ENCODE peak calls at places on chromosomes 16 and 17, in five cellular contexts. H is RWPE1, V is mesothelial cell of epicardium, K is adrenal gland, B is MM.1S. D is an unnamed sample.

GRCh38 chr16:84234656-84235285 is 5.0 kb downstream of the KCNG4 start:
- DNase-seq in H (no peak), V (no peak), K (no peak), B (no peak), D (no peak)

GRCh38 chr16:35188288-35189155 is 1729.1 kb downstream of the TP53TG3F start:
- DNase-seq in H (no peak), V (no peak), K (no peak), B (no peak), D (no peak)

GRCh38 chr17:58531122-58531521 is 16.7 kb upstream of the MTMR4 start:
- DNase-seq in H (no peak), V (no peak), K (no peak), B (no peak), D (no peak)

GRCh38 chr16:49596119-49596518 is 222.5 kb downstream of the C16orf78 start:
- DNase-seq in H (no peak), V (no peak), K (peak), B (no peak), D (no peak)

GRCh38 chr16:35506898-35507194 is 2047.4 kb downstream of the TP53TG3F start:
- DNase-seq in H (no peak), V (no peak), K (no peak), B (no peak), D (no peak)

GRCh38 chr17:27415090-27415795 is 41.0 kb upstream of the KSR1 start:
- DNase-seq in H (no peak), V (no peak), K (no peak), B (no peak), D (no peak)

GRCh38 chr17:21004016-21004930 is 38.5 kb downstream of the USP22 start:
- DNase-seq in H (no peak), V (no peak), K (no peak), B (no peak), D (no peak)

GRCh38 chr17:1904273-1905052 is 74.7 kb downstream of the RPA1 start:
- DNase-seq in H (no peak), V (no peak), K (no peak), B (peak), D (peak)

GRCh38 chr16:87560428-87561199 is 41.7 kb upstream of the JPH3 start:
- DNase-seq in H (peak), V (no peak), K (no peak), B (no peak), D (no peak)

GRCh38 chr16:89711601-89712475 is 8.9 kb downstream of the VPS9D1 start:
- DNase-seq in H (peak), V (no peak), K (peak), B (peak), D (peak)

GRCh38 chr16:61295311-61295710 is 740.9 kb downstream of the CDH8 start:
- DNase-seq in H (no peak), V (no peak), K (no peak), B (no peak), D (no peak)

GRCh38 chr16:84540194-84540593 is 35.7 kb upstream of the MEAK7 start:
- DNase-seq in H (no peak), V (no peak), K (no peak), B (no peak), D (no peak)

GRCh38 chr17:78358538-78359215 is 1.2 kb downstream of the SOCS3 start:
- DNase-seq in H (no peak), V (no peak), K (no peak), B (no peak), D (no peak)

GRCh38 chr16:79217375-79218011 is 383.0 kb downstream of the MAF start:
- DNase-seq in H (no peak), V (no peak), K (no peak), B (peak), D (no peak)

DNA sequence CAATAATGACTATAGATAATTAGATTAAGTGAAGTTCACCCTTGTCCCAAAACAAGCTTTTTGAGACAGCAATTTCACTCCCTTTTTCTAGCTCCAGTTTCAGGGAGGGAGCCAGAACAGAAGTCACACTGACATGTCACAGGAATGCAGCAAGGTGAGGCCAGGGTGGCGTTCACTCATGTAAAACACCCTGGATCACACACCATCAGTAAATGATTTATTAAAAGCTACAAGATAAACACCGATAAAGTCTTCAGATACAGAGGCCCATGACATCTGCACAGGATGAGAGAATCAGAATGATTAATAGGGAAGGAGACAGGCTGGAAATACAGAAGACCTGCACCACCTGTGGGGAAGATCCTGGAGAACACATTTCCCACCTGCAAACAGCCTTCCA is 77.5 kb upstream of the DYNLRB2 start:
- DNase-seq in H (no peak), V (no peak), K (no peak), B (no peak), D (no peak)
- TF ChIP-seq CTCF in H (no peak), V (no peak), K (no peak), B (no peak), D (no peak)

GRCh38 chr16:11218324-11218962 is 37.6 kb downstream of the SOCS1 start:
- DNase-seq in H (no peak), V (no peak), K (no peak), B (no peak), D (no peak)
- TF ChIP-seq CTCF in H (peak), V (peak), K (peak), B (peak), D (no peak)

DNA sequence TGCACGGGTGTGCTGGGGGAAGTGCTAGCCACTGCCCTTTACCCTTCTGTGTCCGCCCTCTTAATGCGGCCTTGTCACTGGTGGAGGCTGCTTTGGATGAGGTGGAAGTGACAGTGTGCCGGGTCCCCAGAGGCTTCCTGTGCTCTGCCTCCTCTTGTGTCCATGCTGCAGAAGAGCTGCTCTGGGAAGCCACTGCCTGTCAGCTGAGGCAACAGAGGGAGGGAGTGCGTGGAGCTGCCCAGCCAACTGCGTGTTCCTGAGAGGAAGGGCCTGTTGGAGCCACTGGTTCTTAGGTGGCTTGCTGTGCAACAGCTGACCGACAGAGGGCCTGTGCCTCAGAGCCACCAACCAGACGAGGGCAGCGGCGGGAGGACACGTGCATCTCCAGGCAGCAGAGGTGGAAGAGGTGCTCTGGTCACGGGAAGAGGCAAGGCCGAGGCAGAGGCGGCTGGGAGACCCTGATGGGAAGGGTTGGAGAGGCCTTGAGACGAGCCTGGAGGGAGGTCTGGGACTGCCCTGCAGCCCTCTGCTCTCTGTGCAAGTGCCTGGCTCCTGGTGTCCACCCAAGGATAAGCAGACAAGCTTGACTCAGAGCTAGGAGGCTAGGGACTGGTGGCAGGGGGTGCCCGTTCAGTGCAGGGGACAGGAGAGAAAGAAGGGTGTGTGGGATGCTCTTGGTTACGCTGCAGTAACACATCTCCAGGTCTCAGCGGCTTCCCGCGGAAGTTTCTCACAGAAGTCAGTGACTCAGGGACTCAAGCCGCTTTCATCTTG is 25.4 kb downstream of the B9D1 start:
- DNase-seq in H (no peak), V (no peak), K (peak), B (no peak), D (no peak)
- TF ChIP-seq CTCF in H (no peak), V (no peak), K (peak), B (no peak), D (no peak)

GRCh38 chr17:74429604-74430384 is 2.1 kb upstream of the GPRC5C start:
- DNase-seq in H (no peak), V (no peak), K (no peak), B (no peak), D (no peak)

GRCh38 chr17:74431568-74432483 is at the start of gene GPRC5C:
- DNase-seq in H (peak), V (no peak), K (peak), B (no peak), D (peak)

GRCh38 chr17:74430385-74430705 is 1.5 kb upstream of the GPRC5C start:
- DNase-seq in H (no peak), V (no peak), K (peak), B (no peak), D (no peak)

GRCh38 chr17:74432484-74433391 is 850 bp downstream of the GPRC5C start:
- DNase-seq in H (no peak), V (no peak), K (no peak), B (no peak), D (no peak)

GRCh38 chr17:74430706-74431567 is 951 bp upstream of the GPRC5C start:
- DNase-seq in H (peak), V (peak), K (peak), B (no peak), D (peak)
- TF ChIP-seq CTCF in H (no peak), V (no peak), K (no peak), B (no peak), D (no peak)

DNA sequence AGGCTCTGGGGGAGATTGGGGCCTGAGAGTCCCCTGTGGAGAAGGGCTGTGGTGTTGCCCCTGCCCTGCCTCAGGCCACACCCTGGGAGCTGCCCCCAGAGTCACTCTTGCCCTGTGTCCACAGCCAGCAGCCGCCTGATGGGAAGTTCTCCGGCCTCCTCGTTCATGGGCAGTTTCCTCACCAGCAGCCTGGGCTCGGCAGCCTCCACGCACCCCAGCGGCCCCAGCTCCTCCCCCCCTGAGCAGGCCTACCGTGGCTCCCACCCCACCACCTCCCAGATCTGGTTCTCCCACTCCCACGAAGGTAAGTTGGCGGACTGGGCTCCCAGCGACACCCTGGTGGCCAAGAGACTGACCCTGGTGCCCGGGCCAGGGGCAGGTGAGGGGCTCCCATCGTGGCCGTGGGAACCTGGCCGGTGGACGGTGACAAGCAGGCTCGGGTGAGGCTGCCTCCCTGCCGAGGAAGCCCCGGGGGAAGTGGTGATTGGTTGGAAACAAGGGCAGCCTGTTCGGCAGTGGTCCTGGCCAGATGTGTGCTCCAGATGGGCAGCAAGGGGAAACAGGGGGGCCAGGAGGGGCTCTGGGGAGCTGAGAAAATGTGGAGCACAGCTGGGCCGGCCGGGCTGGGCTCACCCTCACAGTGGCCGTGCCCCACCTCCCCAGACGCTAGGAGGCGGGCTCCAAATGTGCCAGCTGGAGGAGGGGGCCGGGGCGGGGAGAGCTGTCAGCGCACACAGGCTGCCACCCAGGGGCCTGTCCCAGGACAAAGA is 31.6 kb downstream of the BAHCC1 start:
- DNase-seq in H (no peak), V (no peak), K (no peak), B (no peak), D (no peak)
- TF ChIP-seq CTCF in H (no peak), V (no peak), K (no peak), B (no peak), D (no peak)

DNA sequence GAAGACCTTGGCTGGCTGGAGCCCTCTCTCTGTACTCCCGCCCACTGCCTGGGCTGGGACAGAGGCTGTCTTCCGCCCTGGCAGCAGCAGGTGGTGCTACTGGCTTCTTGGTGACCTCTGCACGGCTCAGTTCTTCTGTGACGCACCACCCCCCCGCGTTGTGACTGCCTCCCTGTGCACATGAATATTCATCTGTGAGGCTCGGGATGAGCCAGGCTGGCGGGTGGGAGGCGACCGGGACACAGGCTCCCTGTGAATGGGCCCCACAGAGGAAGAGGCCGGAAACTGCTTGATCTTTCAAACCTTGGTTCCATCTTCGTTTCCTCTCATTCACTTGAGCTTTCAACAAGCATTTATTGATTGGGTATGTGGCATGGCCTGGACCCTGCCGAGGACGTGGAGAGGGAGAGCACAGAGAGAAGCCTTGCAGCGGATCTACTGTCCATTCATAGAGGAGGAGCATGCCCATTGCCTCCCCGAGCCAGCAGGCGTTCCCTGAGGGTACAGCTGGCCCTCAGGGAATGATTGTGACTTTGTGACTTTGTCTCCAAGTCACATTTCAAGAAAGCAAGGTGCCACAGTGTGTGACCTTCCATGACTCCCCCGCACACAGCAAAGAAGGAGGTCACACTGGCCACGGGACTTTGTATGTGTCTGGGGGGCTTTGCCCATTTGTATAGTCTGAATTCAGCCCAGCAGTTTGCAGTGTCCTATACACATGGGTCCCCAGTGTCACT is 45.0 kb downstream of the B9D1 start:
- DNase-seq in H (no peak), V (no peak), K (peak), B (peak), D (peak)
- TF ChIP-seq CTCF in H (no peak), V (no peak), K (peak), B (peak), D (peak)

GRCh38 chr17:22707626-22708025 is 1015.3 kb downstream of the KCNJ18 start:
- DNase-seq in H (no peak), V (no peak), K (no peak), B (no peak), D (no peak)

GRCh38 chr17:22703786-22704441 is 1011.6 kb downstream of the KCNJ18 start:
- DNase-seq in H (no peak), V (no peak), K (no peak), B (no peak), D (no peak)

GRCh38 chr17:22704674-22705073 is 1012.4 kb downstream of the KCNJ18 start:
- DNase-seq in H (no peak), V (no peak), K (no peak), B (no peak), D (no peak)

DNA sequence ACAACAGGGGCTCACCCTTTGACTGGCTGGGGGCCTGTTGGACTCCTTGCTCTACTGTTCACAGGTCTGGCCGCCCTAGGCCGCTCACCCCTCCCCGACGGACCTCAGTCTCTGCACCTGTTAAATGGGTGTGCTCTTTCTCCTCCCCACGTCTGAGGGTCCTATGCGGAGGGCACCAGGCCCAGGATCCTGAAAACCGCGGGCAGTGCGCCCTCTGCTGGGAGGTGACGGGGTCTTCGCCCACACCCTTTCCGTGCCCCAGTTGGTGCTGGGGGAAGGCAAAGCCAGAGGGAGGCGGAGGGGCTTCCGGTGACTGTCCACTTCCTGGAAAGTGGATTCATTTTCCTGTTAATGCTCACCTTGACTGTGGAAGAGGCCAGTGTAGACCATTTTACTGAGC is 1010.9 kb downstream of the KCNJ18 start:
- DNase-seq in H (no peak), V (no peak), K (no peak), B (no peak), D (no peak)
- TF ChIP-seq CTCF in H (no peak), V (no peak), K (no peak), B (no peak), D (no peak)

DNA sequence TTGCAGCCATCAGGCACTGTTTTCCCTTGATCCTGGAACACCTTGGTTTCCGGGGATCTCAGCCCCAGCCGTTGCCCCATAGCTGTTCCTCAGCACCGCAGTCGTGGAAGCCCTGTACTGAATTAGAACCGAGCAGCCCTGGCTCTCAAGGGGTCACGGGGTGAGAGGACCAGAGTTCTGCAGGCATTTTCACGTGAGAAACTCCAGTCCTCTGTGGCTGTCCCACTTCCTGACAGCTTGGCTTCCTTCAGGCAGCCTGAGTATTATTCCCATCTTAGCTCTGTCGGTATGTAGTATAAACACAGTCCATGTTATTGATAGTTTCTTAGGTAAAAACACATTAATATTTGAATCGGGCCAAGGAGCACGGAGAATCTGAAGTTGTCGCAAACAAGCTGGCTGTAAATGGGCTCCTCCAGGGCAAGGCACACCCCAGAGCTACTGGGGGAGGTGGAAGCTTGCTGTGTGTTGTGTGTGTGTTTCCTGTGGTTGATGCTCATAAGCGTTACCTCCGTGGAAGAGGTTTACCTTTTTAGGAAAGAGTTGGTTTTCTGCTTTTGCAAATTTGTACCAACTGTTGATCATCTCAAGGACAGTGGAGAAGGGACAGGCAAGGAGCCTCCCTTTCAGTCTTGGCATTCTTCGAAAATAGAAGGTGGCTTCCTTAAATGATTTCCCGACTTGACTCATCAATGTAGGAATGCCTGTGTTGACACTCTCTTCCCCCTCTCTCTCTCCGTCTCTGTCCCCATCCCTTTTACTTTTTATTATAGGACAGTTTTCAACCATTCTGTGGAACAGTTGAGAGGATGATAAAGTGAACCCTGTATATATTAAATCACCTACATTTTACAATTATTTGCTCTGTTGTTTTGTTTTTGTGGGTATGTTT is 208.9 kb upstream of the CHMP6 start:
- DNase-seq in H (no peak), V (no peak), K (no peak), B (no peak), D (no peak)
- TF ChIP-seq CTCF in H (no peak), V (no peak), K (no peak), B (no peak), D (no peak)